ENCODE peak calls at places on chromosomes 5 and 9, in ten cellular contexts. One of them, this sample, is unnamed.

GRCh38 chr9:105921057-105921721 is 226.8 kb downstream of the TMEM38B start:
- DNase-seq in astrocyte of the hippocampus: peak; percentile 34
- DNase-seq in SK-N-DZ: no peak
- DNase-seq in stimulated activated CD4-positive, alpha-beta T cell treated with anti-CD3 and anti-CD28 coated beads, Interleukin-1b, Interleukin-23, amount 100 ng/mL, for 4 hours: no peak
- DNase-seq in foreskin fibroblast: no peak
- DNase-seq in GM23338: no peak
- DNase-seq in HFF-Myc: no peak
- DNase-seq in H9: no peak
- DNase-seq in NCI-H2107: no peak
- DNase-seq in NK-92 treated with Interleukin-12 subunit alpha and Interleukin-12 subunit beta, amount 100 ng/mL, for 24 hours: no peak
- DNase-seq in this sample: no peak

GRCh38 chr5:77935516-77936364 is 159.6 kb upstream of the TBCA start:
- DNase-seq in foreskin fibroblast: no peak
- DNase-seq in HFF-Myc: no peak
- DNase-seq in NCI-H2107: no peak
- DNase-seq in GM23338: no peak
- DNase-seq in H9: no peak
- DNase-seq in stimulated activated CD4-positive, alpha-beta T cell treated with anti-CD3 and anti-CD28 coated beads, Interleukin-1b, Interleukin-23, amount 100 ng/mL, for 4 hours: peak; percentile 12
- DNase-seq in astrocyte of the hippocampus: peak; percentile 45
- DNase-seq in SK-N-DZ: peak; percentile 15
- DNase-seq in NK-92 treated with Interleukin-12 subunit alpha and Interleukin-12 subunit beta, amount 100 ng/mL, for 24 hours: peak; percentile 33
- DNase-seq in this sample: no peak

GRCh38 chr5:174692982-174693422 is 31.4 kb upstream of the MSX2 start:
- DNase-seq in GM23338: peak; percentile 78
- DNase-seq in NCI-H2107: no peak
- DNase-seq in SK-N-DZ: peak; percentile 47
- DNase-seq in H9: peak; percentile 71
- DNase-seq in HFF-Myc: no peak
- DNase-seq in astrocyte of the hippocampus: no peak
- DNase-seq in stimulated activated CD4-positive, alpha-beta T cell treated with anti-CD3 and anti-CD28 coated beads, Interleukin-1b, Interleukin-23, amount 100 ng/mL, for 4 hours: no peak
- DNase-seq in foreskin fibroblast: no peak
- DNase-seq in NK-92 treated with Interleukin-12 subunit alpha and Interleukin-12 subunit beta, amount 100 ng/mL, for 24 hours: no peak
- DNase-seq in this sample: no peak

GRCh38 chr5:116518423-116518822 is 56.2 kb downstream of the SEMA6A start:
- DNase-seq in stimulated activated CD4-positive, alpha-beta T cell treated with anti-CD3 and anti-CD28 coated beads, Interleukin-1b, Interleukin-23, amount 100 ng/mL, for 4 hours: no peak
- DNase-seq in H9: no peak
- DNase-seq in HFF-Myc: no peak
- DNase-seq in astrocyte of the hippocampus: no peak
- DNase-seq in SK-N-DZ: no peak
- DNase-seq in foreskin fibroblast: no peak
- DNase-seq in NK-92 treated with Interleukin-12 subunit alpha and Interleukin-12 subunit beta, amount 100 ng/mL, for 24 hours: no peak
- DNase-seq in NCI-H2107: no peak
- DNase-seq in GM23338: no peak
- DNase-seq in this sample: no peak

GRCh38 chr9:99030082-99030481 is 74.8 kb upstream of the TGFBR1 start:
- DNase-seq in SK-N-DZ: no peak
- DNase-seq in GM23338: no peak
- DNase-seq in HFF-Myc: peak; percentile 29
- DNase-seq in stimulated activated CD4-positive, alpha-beta T cell treated with anti-CD3 and anti-CD28 coated beads, Interleukin-1b, Interleukin-23, amount 100 ng/mL, for 4 hours: no peak
- DNase-seq in NCI-H2107: no peak
- DNase-seq in astrocyte of the hippocampus: peak; percentile 79
- DNase-seq in H9: no peak
- DNase-seq in foreskin fibroblast: peak; percentile 78
- DNase-seq in NK-92 treated with Interleukin-12 subunit alpha and Interleukin-12 subunit beta, amount 100 ng/mL, for 24 hours: no peak
- DNase-seq in this sample: peak; percentile 68

GRCh38 chr5:157469687-157470086 is 9.7 kb downstream of the NIPAL4 start:
- DNase-seq in HFF-Myc: no peak
- DNase-seq in SK-N-DZ: no peak
- DNase-seq in foreskin fibroblast: no peak
- DNase-seq in astrocyte of the hippocampus: no peak
- DNase-seq in H9: no peak
- DNase-seq in NK-92 treated with Interleukin-12 subunit alpha and Interleukin-12 subunit beta, amount 100 ng/mL, for 24 hours: no peak
- DNase-seq in stimulated activated CD4-positive, alpha-beta T cell treated with anti-CD3 and anti-CD28 coated beads, Interleukin-1b, Interleukin-23, amount 100 ng/mL, for 4 hours: no peak
- DNase-seq in GM23338: no peak
- DNase-seq in NCI-H2107: no peak
- DNase-seq in this sample: no peak

GRCh38 chr9:125106285-125106893 is 36.9 kb downstream of the SCAI start:
- DNase-seq in H9: no peak
- DNase-seq in NK-92 treated with Interleukin-12 subunit alpha and Interleukin-12 subunit beta, amount 100 ng/mL, for 24 hours: no peak
- DNase-seq in HFF-Myc: no peak
- DNase-seq in NCI-H2107: no peak
- DNase-seq in astrocyte of the hippocampus: peak; percentile 32
- DNase-seq in GM23338: no peak
- DNase-seq in stimulated activated CD4-positive, alpha-beta T cell treated with anti-CD3 and anti-CD28 coated beads, Interleukin-1b, Interleukin-23, amount 100 ng/mL, for 4 hours: no peak
- DNase-seq in SK-N-DZ: no peak
- DNase-seq in foreskin fibroblast: peak; percentile 7
- DNase-seq in this sample: peak; percentile 22

GRCh38 chr5:72224946-72225427 is 95.1 kb downstream of the MRPS27 start:
- DNase-seq in NK-92 treated with Interleukin-12 subunit alpha and Interleukin-12 subunit beta, amount 100 ng/mL, for 24 hours: no peak
- DNase-seq in GM23338: no peak
- DNase-seq in foreskin fibroblast: no peak
- DNase-seq in H9: no peak
- DNase-seq in astrocyte of the hippocampus: peak; percentile 50
- DNase-seq in HFF-Myc: no peak
- DNase-seq in stimulated activated CD4-positive, alpha-beta T cell treated with anti-CD3 and anti-CD28 coated beads, Interleukin-1b, Interleukin-23, amount 100 ng/mL, for 4 hours: no peak
- DNase-seq in SK-N-DZ: no peak
- DNase-seq in NCI-H2107: no peak
- DNase-seq in this sample: peak; percentile 35

GRCh38 chr5:120655828-120656435 is 191.8 kb downstream of the PRR16 start:
- DNase-seq in astrocyte of the hippocampus: peak; percentile 55
- DNase-seq in HFF-Myc: no peak
- DNase-seq in H9: peak; percentile 49
- DNase-seq in foreskin fibroblast: no peak
- DNase-seq in NK-92 treated with Interleukin-12 subunit alpha and Interleukin-12 subunit beta, amount 100 ng/mL, for 24 hours: no peak
- DNase-seq in GM23338: peak; percentile 51
- DNase-seq in stimulated activated CD4-positive, alpha-beta T cell treated with anti-CD3 and anti-CD28 coated beads, Interleukin-1b, Interleukin-23, amount 100 ng/mL, for 4 hours: no peak
- DNase-seq in SK-N-DZ: peak; percentile 60
- DNase-seq in NCI-H2107: no peak
- DNase-seq in this sample: no peak

GRCh38 chr5:58482536-58482935 is 8.7 kb upstream of the GAPT start:
- DNase-seq in NCI-H2107: no peak
- DNase-seq in HFF-Myc: no peak
- DNase-seq in H9: no peak
- DNase-seq in SK-N-DZ: no peak
- DNase-seq in stimulated activated CD4-positive, alpha-beta T cell treated with anti-CD3 and anti-CD28 coated beads, Interleukin-1b, Interleukin-23, amount 100 ng/mL, for 4 hours: no peak
- DNase-seq in foreskin fibroblast: no peak
- DNase-seq in GM23338: no peak
- DNase-seq in NK-92 treated with Interleukin-12 subunit alpha and Interleukin-12 subunit beta, amount 100 ng/mL, for 24 hours: no peak
- DNase-seq in astrocyte of the hippocampus: no peak
- DNase-seq in this sample: no peak

This sample was measured in AG08396.